ENCODE peak calls at places on chromosomes 12 and 14, in six cellular contexts. L is activated naive CD4-positive, alpha-beta T cell treated with anti-CD3 and anti-CD28 coated beads, Interleukin-2, amount 50 U/mL, for 72 hours; U is CD4-positive, alpha-beta T cell; O is GM23338; V is glomerular endothelial cell; B is HT1080. W is an unnamed sample.

GRCh38 chr12:102388469-102388868 is 91.9 kb downstream of the IGF1 start:
- DNase-seq in V (no peak), B (no peak), U (no peak), L (no peak), O (no peak), W (no peak)

GRCh38 chr12:85424581-85425348 is 144.7 kb downstream of the ALX1 start:
- DNase-seq in U (no peak), B (peak), V (peak), O (peak), L (peak), W (no peak)

GRCh38 chr14:59482471-59483331 is 1.5 kb downstream of the L3HYPDH start:
- DNase-seq in V (no peak), O (no peak), L (no peak), B (peak), U (no peak), W (peak)

GRCh38 chr14:97943619-97944018 is 1146.4 kb downstream of the VRK1 start:
- DNase-seq in V (no peak), O (no peak), U (no peak), L (no peak), B (no peak), W (no peak)

GRCh38 chr12:3129301-3130052 is 52.3 kb downstream of the TSPAN9 start:
- DNase-seq in U (no peak), L (no peak), B (peak), O (no peak), V (no peak), W (no peak)

GRCh38 chr12:123983822-123984485 is 10.9 kb downstream of the ZNF664 start:
- DNase-seq in U (peak), L (peak), B (peak), O (peak), V (peak), W (no peak)

GRCh38 chr12:48022676-48023385 is 18.6 kb upstream of the COL2A1 start:
- DNase-seq in O (peak), L (no peak), V (no peak), B (no peak), U (no peak), W (no peak)

GRCh38 chr12:26195250-26195640 is at the start of gene SSPN:
- DNase-seq in O (peak), V (no peak), L (peak), B (no peak), U (no peak), W (peak)

GRCh38 chr14:64806202-64806861 is 73.4 kb downstream of the SPTB start:
- DNase-seq in V (peak), U (no peak), B (peak), O (no peak), L (no peak), W (peak)

GRCh38 chr14:94581127-94581999 is at the start of gene SERPINA5:
- DNase-seq in U (no peak), B (peak), O (peak), V (no peak), L (no peak), W (no peak)

GRCh38 chr12:3263939-3264699 is 186.9 kb downstream of the TSPAN9 start:
- DNase-seq in O (no peak), B (no peak), U (no peak), L (no peak), V (no peak), W (no peak)

GRCh38 chr14:96824283-96824682 is 27.1 kb downstream of the VRK1 start:
- DNase-seq in O (no peak), B (peak), L (no peak), V (no peak), U (no peak), W (no peak)

GRCh38 chr12:57534250-57534649 is 11.6 kb downstream of the MBD6 start:
- DNase-seq in B (no peak), O (no peak), V (no peak), U (no peak), L (no peak), W (no peak)

GRCh38 chr12:124115976-124116690 is 143.1 kb downstream of the ZNF664 start:
- DNase-seq in O (peak), U (no peak), V (no peak), B (no peak), L (no peak), W (no peak)

GRCh38 chr12:64006211-64006610 is 161.7 kb downstream of the SRGAP1 start:
- DNase-seq in U (no peak), L (no peak), V (no peak), O (no peak), B (no peak), W (no peak)

GRCh38 chr12:3768911-3769447 is 16.1 kb upstream of the CRACR2A start:
- DNase-seq in B (no peak), V (no peak), U (no peak), L (no peak), O (no peak), W (no peak)

GRCh38 chr14:32702571-32702970 is 236.1 kb upstream of the NPAS3 start:
- DNase-seq in B (peak), U (peak), O (peak), L (peak), V (no peak), W (peak)

GRCh38 chr12:65074932-65075331 is 46.2 kb downstream of the WIF1 start:
- DNase-seq in U (no peak), B (no peak), O (peak), L (no peak), V (no peak), W (no peak)

GRCh38 chr14:51939727-51940126 is 49.6 kb upstream of the RTRAF start:
- DNase-seq in O (no peak), V (no peak), U (no peak), B (no peak), L (no peak), W (no peak)

GRCh38 chr12:92290881-92291280 is 145.2 kb upstream of the BTG1 start:
- DNase-seq in O (no peak), L (no peak), B (no peak), U (no peak), V (no peak), W (no peak)

GRCh38 chr12:116278259-116278595 is 734 bp upstream of the MED13L start:
- DNase-seq in V (no peak), L (no peak), U (no peak), B (no peak), O (no peak), W (no peak)

GRCh38 chr12:91139981-91140659 is 28.8 kb upstream of the LUM start:
- DNase-seq in O (no peak), U (no peak), V (no peak), L (no peak), B (peak), W (no peak)

GRCh38 chr12:64900540-64900939 is 76.1 kb downstream of the TBC1D30 start:
- DNase-seq in O (no peak), B (peak), V (no peak), L (no peak), U (no peak), W (no peak)